ENCODE peak calls at places on chromosomes 13 and 19, in five cellular contexts. Q is GM23248, R is gastrocnemius medialis, O is stomach, G is cardiac muscle cell. E is an unnamed sample. For H3K4me1, the result is how much of the 10 kb centered on the place peaks cover.

GRCh38 chr13:107867701-107868661 is 347.4 kb downstream of the LIG4 start:
- DNase-seq in Q (peak), R (no peak), O (peak), G (peak), E (peak)

GRCh38 chr19:45215391-45216191 is 29.6 kb downstream of the EXOC3L2 start:
- DNase-seq in Q (no peak), R (no peak), O (peak), G (no peak), E (peak)

GRCh38 chr19:4399871-4400768 is at the start of gene SH3GL1:
- DNase-seq in Q (peak), R (peak), O (peak), G (peak), E (peak)

GRCh38 chr19:16266586-16266942 is 58.1 kb upstream of the KLF2 start:
- DNase-seq in Q (no peak), R (no peak), O (no peak), G (no peak), E (no peak)

GRCh38 chr13:28355822-28356371 is 139.0 kb downstream of the FLT1 start:
- DNase-seq in Q (peak), R (no peak), O (no peak), G (peak), E (no peak)

GRCh38 chr13:39655041-39655568 is 357 bp upstream of the COG6 start:
- DNase-seq in Q (no peak), R (no peak), O (no peak), G (no peak), E (no peak)

GRCh38 chr19:20503536-20503935 is 62.0 kb downstream of the ZNF737 start:
- DNase-seq in Q (peak), R (no peak), O (peak), G (peak), E (no peak)

GRCh38 chr19:15897738-15898276 is at the start of gene CYP4F2:
- DNase-seq in Q (no peak), R (no peak), O (no peak), G (no peak), E (no peak)

GRCh38 chr19:49017666-49018351 is 918 bp upstream of the LHB start:
- DNase-seq in Q (peak), R (no peak), O (peak), G (peak), E (peak)

GRCh38 chr13:44921931-44922758 is 67.1 kb downstream of the NUFIP1 start:
- DNase-seq in Q (peak), R (peak), O (peak), G (peak), E (peak)

GRCh38 chr19:10214784-10215183 is 16.3 kb downstream of the S1PR2 start:
- DNase-seq in Q (peak), R (no peak), O (no peak), G (no peak), E (no peak)

GRCh38 chr13:87941244-87941643 is 270.1 kb downstream of the SLITRK5 start:
- DNase-seq in Q (no peak), R (no peak), O (no peak), G (no peak), E (no peak)

GRCh38 chr19:5090780-5091575 is 122.1 kb downstream of the KDM4B start:
- DNase-seq in Q (peak), R (no peak), O (peak), G (peak), E (peak)

GRCh38 chr19:48415395-48415794 is 21.9 kb downstream of the GRIN2D start:
- DNase-seq in Q (peak), R (peak), O (peak), G (peak), E (peak)

GRCh38 chr13:43422061-43422460 is 364.7 kb downstream of the ENOX1 start:
- DNase-seq in Q (no peak), R (no peak), O (no peak), G (no peak), E (no peak)

GRCh38 chr19:11166281-11167142 is 10.9 kb upstream of the SPC24 start:
- DNase-seq in Q (peak), R (no peak), O (no peak), G (peak), E (no peak)

GRCh38 chr19:36093146-36093662 is 17.7 kb upstream of the OVOL3 start:
- DNase-seq in Q (peak), R (no peak), O (no peak), G (no peak), E (no peak)

GRCh38 chr13:62320129-62320724 is 904.6 kb upstream of the PCDH20 start:
- DNase-seq in Q (peak), R (no peak), O (no peak), G (peak), E (no peak)

GRCh38 chr19:30830875-30831274 is 458.7 kb downstream of the ZNF536 start:
- DNase-seq in Q (no peak), R (no peak), O (no peak), G (no peak), E (no peak)

GRCh38 chr13:59205501-59205900 is 958.2 kb downstream of the DIAPH3 start:
- DNase-seq in Q (no peak), R (no peak), O (no peak), G (no peak), E (no peak)

GRCh38 chr19:55676384-55676783 is 1.4 kb downstream of the EPN1 start:
- DNase-seq in Q (peak), R (peak), O (peak), G (peak), E (no peak)
- H3K4me1 ChIP-seq in Q (under half), R (under half), O (half or more), G (under half), E (under half)

GRCh38 chr19:3192684-3193083 is 7.0 kb downstream of the NCLN start:
- DNase-seq in Q (no peak), R (no peak), O (no peak), G (no peak), E (peak)
- H3K4me1 ChIP-seq in Q (under half), R (under half), O (under half), G (under half), E (under half)

GRCh38 chr19:53898680-53899341 is 10.3 kb upstream of the CACNG7 start:
- DNase-seq in Q (no peak), R (no peak), O (no peak), G (no peak), E (no peak)
- H3K4me1 ChIP-seq in Q (under half), R (under half), O (under half), G (under half), E (under half)

DNA sequence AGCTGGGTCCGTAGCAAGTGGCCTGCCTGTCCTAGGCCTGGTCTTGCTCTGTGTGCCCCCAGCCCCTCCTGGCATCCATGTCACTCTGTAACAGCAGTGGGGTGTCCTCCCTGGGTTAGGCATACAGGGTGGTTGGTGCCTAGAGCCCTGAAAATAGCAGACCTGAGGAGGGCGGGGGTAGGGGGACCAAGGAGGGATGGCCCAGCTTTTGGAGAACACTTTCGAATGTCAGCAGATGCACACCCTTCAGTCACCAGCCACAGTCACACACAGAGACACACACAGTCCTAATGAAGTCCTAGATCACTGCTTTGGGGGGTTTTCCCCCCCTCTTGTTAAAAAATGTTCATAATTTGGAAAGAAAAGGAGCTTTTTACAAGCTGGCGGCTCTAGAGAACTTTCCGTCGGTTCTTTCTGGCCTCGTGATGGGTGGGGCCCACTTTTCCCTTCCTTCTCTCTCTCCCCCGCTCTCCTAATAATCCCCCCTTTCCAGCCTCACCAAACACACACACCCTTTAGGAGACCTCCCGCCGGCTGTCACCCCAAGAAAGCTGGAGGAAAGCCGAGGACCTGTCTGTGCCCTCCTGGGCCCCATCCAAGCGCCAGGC is 47.9 kb downstream of the LYL1 start:
- DNase-seq in Q (peak), R (no peak), O (no peak), G (no peak), E (no peak)
- H3K4me1 ChIP-seq in Q (half or more), R (half or more), O (half or more), G (under half), E (under half)

GRCh38 chr19:41543582-41543981 is 32.4 kb upstream of the CEACAM21 start:
- DNase-seq in Q (no peak), R (no peak), O (no peak), G (no peak), E (no peak)
- H3K4me1 ChIP-seq in Q (under half), R (under half), O (under half), G (under half), E (under half)

GRCh38 chr19:22610121-22610520 is 24.0 kb upstream of the ZNF492 start:
- DNase-seq in Q (no peak), R (no peak), O (no peak), G (no peak), E (no peak)
- H3K4me1 ChIP-seq in Q (under half), R (under half), O (under half), G (under half), E (under half)

GRCh38 chr19:42248270-42249148 is 6.1 kb upstream of the GSK3A start:
- DNase-seq in Q (no peak), R (no peak), O (no peak), G (no peak), E (no peak)
- H3K4me1 ChIP-seq in Q (under half), R (under half), O (half or more), G (under half), E (under half)

DNA sequence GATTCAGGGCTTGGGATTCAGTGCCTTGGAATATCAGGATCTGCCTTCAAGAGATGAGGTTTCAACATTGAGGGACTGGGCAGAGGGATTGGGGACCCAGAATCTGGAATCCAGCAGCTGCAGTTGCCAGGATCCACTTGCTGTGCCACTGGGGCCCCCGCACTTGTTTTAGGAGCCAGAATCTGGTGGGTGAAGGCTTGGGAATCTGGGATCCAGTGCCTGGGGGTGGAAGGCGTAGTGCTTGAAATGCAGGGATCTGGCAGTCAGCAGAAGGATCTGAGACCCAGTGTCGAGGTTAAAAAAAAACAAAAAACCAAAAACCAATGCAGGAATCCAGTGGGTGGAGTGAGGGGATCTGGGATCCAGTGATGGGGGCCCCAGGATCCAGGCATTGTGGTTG is 7.3 kb upstream of the SLC25A41 start:
- DNase-seq in Q (no peak), R (no peak), O (no peak), G (no peak), E (no peak)
- H3K4me1 ChIP-seq in Q (under half), R (under half), O (under half), G (under half), E (under half)

GRCh38 chr13:113849546-113849945 is 14.3 kb downstream of the GAS6 start:
- DNase-seq in Q (no peak), R (no peak), O (no peak), G (no peak), E (no peak)
- H3K4me1 ChIP-seq in Q (under half), R (under half), O (under half), G (under half), E (under half)

GRCh38 chr13:98520674-98521449 is 56.0 kb downstream of the STK24 start:
- DNase-seq in Q (peak), R (no peak), O (no peak), G (no peak), E (no peak)

GRCh38 chr13:98523455-98524102 is 53.3 kb downstream of the STK24 start:
- DNase-seq in Q (no peak), R (no peak), O (no peak), G (no peak), E (no peak)

GRCh38 chr13:98519976-98520375 is 56.9 kb downstream of the STK24 start:
- DNase-seq in Q (no peak), R (no peak), O (no peak), G (no peak), E (no peak)

GRCh38 chr13:98521876-98522275 is 55.0 kb downstream of the STK24 start:
- DNase-seq in Q (no peak), R (no peak), O (no peak), G (peak), E (no peak)

DNA sequence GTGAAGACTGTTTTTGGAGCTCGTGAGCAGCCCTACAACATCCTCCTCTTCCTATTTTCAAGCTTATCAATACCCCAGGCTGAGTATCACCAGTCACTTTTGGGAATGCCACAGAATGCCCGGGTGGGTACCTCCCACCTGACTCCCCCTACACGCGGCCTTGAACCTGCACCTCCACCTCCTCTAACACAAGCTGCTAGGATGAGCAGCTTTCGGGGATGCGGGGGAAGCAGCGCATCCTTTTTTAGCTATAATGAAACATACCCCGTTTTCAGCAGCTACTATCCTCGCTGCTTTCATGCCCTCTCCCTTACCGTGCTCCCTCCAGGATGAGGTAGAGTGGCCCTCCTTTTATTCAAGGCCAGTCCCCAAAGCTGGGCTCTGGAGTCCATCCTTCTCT is 55.4 kb downstream of the STK24 start:
- DNase-seq in Q (no peak), R (no peak), O (no peak), G (no peak), E (no peak)
- H3K4me1 ChIP-seq in Q (under half), R (half or more), O (under half), G (half or more), E (under half)

E was measured in aorta.